ENCODE peak calls at places on chromosomes 7 and 10, in ten cellular contexts. O is stomach, X is heart right ventricle, B is GM12865, F is B cell, V is fibroblast of pulmonary artery, C is PC-9, W is GM13977, N is tibial nerve, A is cardiac muscle cell. R is an unnamed sample.

GRCh38 chr10:79003183-79004100 is 65.3 kb upstream of the ZMIZ1 start:
- DNase-seq in O (peak), X (peak), B (no peak), F (no peak), V (no peak), C (no peak), W (no peak), N (no peak), A (no peak), R (no peak)

GRCh38 chr10:47362199-47362598 is 14.0 kb downstream of the RBP3 start:
- DNase-seq in O (no peak), X (no peak), B (no peak), F (no peak), V (no peak), C (peak), W (no peak), N (no peak), A (no peak), R (no peak)

GRCh38 chr10:6877351-6878066 is 297.4 kb upstream of the PRKCQ start:
- DNase-seq in O (no peak), X (no peak), B (no peak), F (no peak), V (no peak), C (no peak), W (no peak), N (no peak), A (no peak), R (no peak)

GRCh38 chr7:100965723-100966541 is 3.4 kb upstream of the MUC12 start:
- DNase-seq in O (peak), X (peak), B (peak), F (peak), V (peak), C (no peak), W (peak), N (peak), A (peak), R (peak)

GRCh38 chr7:73899731-73900142 is 38.8 kb downstream of the TMEM270 start:
- DNase-seq in O (peak), X (no peak), B (no peak), F (no peak), V (peak), C (peak), W (no peak), N (peak), A (peak), R (no peak)

GRCh38 chr7:66452165-66452564 is 176.5 kb upstream of the KCTD7 start:
- DNase-seq in O (no peak), X (no peak), B (no peak), F (no peak), V (no peak), C (no peak), W (no peak), N (no peak), A (no peak), R (no peak)

GRCh38 chr7:12713625-12714435 is 26.4 kb downstream of the ARL4A start:
- DNase-seq in O (no peak), X (no peak), B (no peak), F (no peak), V (no peak), C (no peak), W (no peak), N (no peak), A (no peak), R (no peak)

GRCh38 chr7:7681191-7681935 is 37.0 kb downstream of the RPA3 start:
- DNase-seq in O (no peak), X (peak), B (peak), F (peak), V (peak), C (peak), W (peak), N (peak), A (peak), R (peak)

GRCh38 chr7:47685712-47686376 is 103.9 kb upstream of the TNS3 start:
- DNase-seq in O (no peak), X (no peak), B (no peak), F (no peak), V (no peak), C (no peak), W (no peak), N (no peak), A (no peak), R (no peak)

GRCh38 chr7:129828989-129829676 is 123.6 kb downstream of the UBE2H start:
- DNase-seq in O (no peak), X (no peak), B (peak), F (no peak), V (no peak), C (no peak), W (no peak), N (no peak), A (no peak), R (no peak)

GRCh38 chr7:28406192-28406591 is 6.1 kb upstream of the CREB5 start:
- DNase-seq in O (no peak), X (no peak), B (no peak), F (no peak), V (peak), C (no peak), W (no peak), N (no peak), A (peak), R (no peak)

GRCh38 chr7:65239707-65240352 is 133.8 kb upstream of the ZNF92 start:
- DNase-seq in O (peak), X (no peak), B (no peak), F (peak), V (peak), C (no peak), W (no peak), N (no peak), A (peak), R (no peak)

GRCh38 chr10:77873558-77874380 is 52.8 kb downstream of the DLG5 start:
- DNase-seq in O (peak), X (no peak), B (peak), F (peak), V (peak), C (peak), W (peak), N (no peak), A (peak), R (peak)

GRCh38 chr7:139648941-139649425 is 125.5 kb downstream of the CLEC2L start:
- DNase-seq in O (peak), X (peak), B (peak), F (peak), V (no peak), C (no peak), W (peak), N (no peak), A (no peak), R (peak)

GRCh38 chr10:53997953-53998352 is 803.1 kb downstream of the PCDH15 start:
- DNase-seq in O (no peak), X (no peak), B (no peak), F (no peak), V (no peak), C (no peak), W (no peak), N (no peak), A (no peak), R (no peak)

GRCh38 chr7:130430841-130431713 is 9.7 kb downstream of the CEP41 start:
- DNase-seq in O (no peak), X (peak), B (no peak), F (no peak), V (peak), C (no peak), W (no peak), N (no peak), A (peak), R (peak)

GRCh38 chr10:86586516-86586915 is 64.9 kb upstream of the WAPL start:
- DNase-seq in O (no peak), X (no peak), B (no peak), F (no peak), V (no peak), C (no peak), W (no peak), N (no peak), A (no peak), R (no peak)

GRCh38 chr7:116511552-116512523 is 12.3 kb downstream of the CAV2 start:
- DNase-seq in O (no peak), X (peak), B (peak), F (peak), V (peak), C (peak), W (peak), N (no peak), A (peak), R (peak)

GRCh38 chr7:70694909-70695803 is 436.8 kb upstream of the GALNT17 start:
- DNase-seq in O (no peak), X (peak), B (peak), F (peak), V (peak), C (no peak), W (peak), N (no peak), A (peak), R (peak)

GRCh38 chr7:82805527-82805960 is 357.1 kb downstream of the PCLO start:
- DNase-seq in O (no peak), X (no peak), B (no peak), F (no peak), V (peak), C (peak), W (no peak), N (no peak), A (peak), R (no peak)

GRCh38 chr10:31413325-31413724 is 94.3 kb downstream of the ZEB1 start:
- DNase-seq in O (no peak), X (no peak), B (no peak), F (no peak), V (peak), C (no peak), W (no peak), N (no peak), A (peak), R (peak)

GRCh38 chr7:73978681-73979563 is 49.1 kb upstream of the ELN start:
- DNase-seq in O (peak), X (peak), B (peak), F (peak), V (peak), C (peak), W (peak), N (no peak), A (peak), R (peak)

GRCh38 chr10:5018150-5018549 is 14.5 kb upstream of the AKR1C2 start:
- DNase-seq in O (no peak), X (no peak), B (no peak), F (no peak), V (peak), C (no peak), W (no peak), N (no peak), A (peak), R (no peak)

GRCh38 chr10:51079766-51080165 is 5.5 kb downstream of the PRKG1 start:
- DNase-seq in O (no peak), X (no peak), B (no peak), F (no peak), V (no peak), C (no peak), W (no peak), N (no peak), A (no peak), R (no peak)

GRCh38 chr7:108059526-108059925 is 56.6 kb upstream of the LAMB1 start:
- DNase-seq in O (no peak), X (no peak), B (no peak), F (no peak), V (peak), C (no peak), W (no peak), N (no peak), A (peak), R (no peak)

GRCh38 chr7:139328375-139328774 is 12.8 kb upstream of the FMC1 start:
- DNase-seq in O (no peak), X (no peak), B (no peak), F (no peak), V (peak), C (peak), W (no peak), N (no peak), A (peak), R (no peak)

GRCh38 chr7:156001496-156002260 is 189.4 kb upstream of the SHH start:
- DNase-seq in O (no peak), X (no peak), B (no peak), F (no peak), V (no peak), C (no peak), W (no peak), N (no peak), A (no peak), R (no peak)

GRCh38 chr7:150753826-150754603 is 16.8 kb downstream of the GIMAP5 start:
- DNase-seq in O (no peak), X (peak), B (peak), F (peak), V (peak), C (no peak), W (peak), N (no peak), A (peak), R (peak)
- TF ChIP-seq CTCF in O (no peak), X (peak), B (peak), F (peak), V (no peak), C (no peak), W (peak), N (no peak), A (peak), R (peak)

DNA sequence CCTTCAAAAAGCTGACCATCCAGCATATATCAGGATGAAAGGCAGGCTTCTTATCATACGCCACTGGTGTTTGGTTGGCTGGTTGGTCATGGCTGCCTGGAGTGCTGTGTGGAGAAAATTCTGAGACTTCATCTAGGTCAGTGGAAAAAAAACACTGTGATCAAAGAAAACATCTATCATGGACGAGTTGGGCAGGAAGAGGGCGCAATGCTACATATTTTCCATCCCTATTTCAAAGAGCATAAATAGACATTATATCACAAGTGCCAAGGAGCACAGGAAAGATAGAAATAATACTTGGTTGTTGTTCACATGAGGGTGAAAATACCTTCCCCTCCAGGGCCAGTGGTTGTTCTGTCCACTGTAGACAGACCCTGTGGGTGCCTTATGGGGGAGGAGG is 128.4 kb upstream of the PLPP4 start:
- DNase-seq in O (no peak), X (no peak), B (no peak), F (no peak), V (no peak), C (no peak), W (no peak), N (no peak), A (no peak), R (no peak)
- TF ChIP-seq CTCF in O (no peak), X (no peak), B (no peak), F (no peak), V (no peak), C (no peak), W (no peak), N (no peak), A (no peak), R (no peak)

GRCh38 chr7:2403718-2404648 is 572 bp downstream of the CHST12 start:
- DNase-seq in O (peak), X (no peak), B (peak), F (peak), V (peak), C (no peak), W (no peak), N (no peak), A (peak), R (no peak)
- TF ChIP-seq CTCF in O (peak), X (no peak), B (no peak), F (no peak), V (peak), C (peak), W (no peak), N (peak), A (peak), R (no peak)

GRCh38 chr10:96413151-96413787 is 54.5 kb upstream of the OPALIN start:
- DNase-seq in O (no peak), X (peak), B (no peak), F (no peak), V (no peak), C (no peak), W (no peak), N (no peak), A (no peak), R (no peak)
- TF ChIP-seq CTCF in O (no peak), X (peak), B (peak), F (no peak), V (no peak), C (no peak), W (no peak), N (no peak), A (peak), R (no peak)

DNA sequence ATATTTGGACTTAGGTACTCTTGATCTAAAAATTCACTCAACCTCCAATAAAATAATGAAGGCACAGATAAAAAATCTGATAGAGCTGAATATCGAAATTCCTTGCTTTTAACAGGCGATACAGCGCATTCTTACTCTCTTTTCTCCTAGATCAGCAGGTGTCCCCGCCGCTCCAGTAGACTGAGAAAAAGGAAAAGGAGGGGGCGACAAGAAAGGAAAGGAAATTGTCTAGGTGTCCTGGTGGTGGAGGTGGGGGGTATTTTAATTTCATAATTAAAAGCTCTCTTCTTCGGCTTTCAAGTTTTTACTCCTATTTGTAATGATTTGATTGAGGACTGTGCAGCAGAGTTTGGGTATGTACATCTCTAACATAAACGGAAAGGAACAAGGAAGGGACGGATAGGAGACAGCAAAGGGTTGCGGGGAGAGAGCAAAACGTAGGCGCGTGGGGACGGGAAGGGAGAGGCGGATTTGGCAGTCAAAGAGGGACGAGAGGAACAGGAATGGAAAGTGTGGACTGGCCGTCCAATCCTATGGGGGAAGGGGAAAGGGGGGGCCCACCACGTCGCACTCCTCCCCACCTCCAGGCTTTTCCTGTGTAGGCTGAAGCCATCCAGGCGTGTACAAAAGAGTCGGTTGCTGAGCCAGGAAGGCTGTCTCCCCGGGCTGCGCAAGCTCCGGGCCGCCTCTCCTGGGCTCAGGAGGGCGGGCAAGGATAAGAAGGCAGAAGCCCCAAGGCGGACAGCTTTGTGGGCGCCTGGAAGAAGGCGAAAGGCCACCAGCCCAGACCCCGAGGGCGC is 875 bp upstream of the HECTD2 start:
- DNase-seq in O (peak), X (peak), B (peak), F (no peak), V (peak), C (peak), W (peak), N (peak), A (peak), R (peak)
- TF ChIP-seq CTCF in O (peak), X (peak), B (no peak), F (no peak), V (no peak), C (no peak), W (no peak), N (no peak), A (no peak), R (no peak)

GRCh38 chr7:22854158-22855048 is 31.8 kb upstream of the TOMM7 start:
- DNase-seq in O (peak), X (peak), B (peak), F (peak), V (peak), C (peak), W (peak), N (peak), A (peak), R (peak)
- TF ChIP-seq CTCF in O (peak), X (peak), B (no peak), F (peak), V (no peak), C (peak), W (no peak), N (peak), A (peak), R (no peak)

GRCh38 chr10:52820316-52820715 is 47.7 kb upstream of the MBL2 start:
- DNase-seq in O (no peak), X (no peak), B (no peak), F (no peak), V (no peak), C (no peak), W (no peak), N (no peak), A (no peak), R (no peak)

GRCh38 chr10:52814506-52814905 is 41.9 kb upstream of the MBL2 start:
- DNase-seq in O (no peak), X (no peak), B (peak), F (no peak), V (no peak), C (no peak), W (no peak), N (no peak), A (no peak), R (no peak)

GRCh38 chr10:52818019-52818418 is 45.4 kb upstream of the MBL2 start:
- DNase-seq in O (no peak), X (no peak), B (peak), F (peak), V (peak), C (peak), W (peak), N (no peak), A (peak), R (peak)
- TF ChIP-seq CTCF in O (peak), X (peak), B (peak), F (no peak), V (peak), C (peak), W (peak), N (no peak), A (peak), R (peak)

R was measured in GM13976.